ENCODE peak calls at places on chromosomes 4 and X, in four cellular contexts. P, G, Z and H are unnamed samples.

GRCh38 chr4:3340703-3341088 is 47.9 kb downstream of the RGS12 start:
- DNase-seq in P (no peak), G (peak; percentile 33), Z (no peak), H (no peak)

GRCh38 chr4:66355328-66355727 is 685.0 kb upstream of the EPHA5 start:
- DNase-seq in G (no peak), Z (no peak), P (no peak), H (no peak)

GRCh38 chr4:14168919-14169318 is 541.4 kb upstream of the BOD1L1 start:
- DNase-seq in Z (peak; percentile 17), G (peak; percentile 56), P (no peak), H (no peak)

GRCh38 chr4:102057122-102057521 is 266.6 kb downstream of the BANK1 start:
- DNase-seq in G (no peak), Z (no peak), P (no peak), H (no peak)

GRCh38 chr4:40976343-40976742 is 226.6 kb downstream of the NSUN7 start:
- DNase-seq in Z (peak; percentile 12), P (peak; percentile 44), G (peak; percentile 47), H (no peak)

GRCh38 chrX:41386222-41386990 is 52.4 kb downstream of the DDX3X start:
- DNase-seq in Z (no peak), P (no peak), G (no peak), H (no peak)

GRCh38 chrX:1215123-1215823 is 2.8 kb upstream of the CRLF2 start:
- DNase-seq in Z (peak; percentile 17), P (no peak), G (no peak), H (no peak)

GRCh38 chr4:176735300-176735699 is 57.4 kb downstream of the VEGFC start:
- DNase-seq in P (no peak), G (no peak), Z (no peak), H (no peak)

GRCh38 chrX:1483843-1484637 is 31.3 kb upstream of the ASMTL start:
- DNase-seq in Z (no peak), P (no peak), G (no peak), H (no peak)

GRCh38 chrX:45743081-45743533 is 542.4 kb upstream of the DIPK2B start:
- DNase-seq in G (no peak), Z (no peak), P (no peak), H (no peak)